ENCODE peak calls at places on chromosome 13, in nine cellular contexts. Y, S, V, P, E, C, K, O and L are unnamed samples.

GRCh38 chr13:113096052-113096744 is 9.4 kb upstream of the F7 start:
- DNase-seq in S (no peak), K (no peak), E (no peak), V (no peak), P (no peak), O (no peak), Y (no peak), C (no peak), L (no peak)

GRCh38 chr13:28707629-28708427 is 10.9 kb downstream of the SLC46A3 start:
- DNase-seq in K (no peak), C (no peak), V (peak), E (no peak), Y (no peak), S (peak), P (no peak), O (no peak), L (peak)

GRCh38 chr13:79910869-79911540 is 429.9 kb downstream of the SPRY2 start:
- DNase-seq in C (no peak), O (no peak), V (no peak), K (no peak), E (no peak), Y (no peak), P (no peak), S (no peak), L (no peak)

GRCh38 chr13:29081036-29081435 is 260.9 kb downstream of the MTUS2 start:
- DNase-seq in C (no peak), O (no peak), Y (no peak), S (no peak), P (no peak), K (no peak), E (no peak), V (no peak), L (no peak)

GRCh38 chr13:108629353-108629752 is at the start of gene MYO16:
- DNase-seq in Y (no peak), S (no peak), C (no peak), O (no peak), K (no peak), P (no peak), V (no peak), E (no peak), L (no peak)

GRCh38 chr13:33235078-33235477 is 50.5 kb downstream of the STARD13 start:
- DNase-seq in P (no peak), Y (no peak), C (no peak), O (peak), S (no peak), E (no peak), V (peak), K (no peak), L (no peak)

GRCh38 chr13:37647038-37647650 is 48.6 kb upstream of the POSTN start:
- DNase-seq in C (no peak), K (no peak), O (no peak), P (no peak), E (no peak), V (peak), Y (no peak), S (no peak), L (no peak)

GRCh38 chr13:75963318-75963717 is 327.2 kb downstream of the LMO7 start:
- DNase-seq in O (no peak), K (no peak), E (no peak), P (no peak), Y (no peak), S (peak), V (no peak), C (no peak), L (no peak)

GRCh38 chr13:97295279-97296182 is 73.4 kb downstream of the MBNL2 start:
- DNase-seq in V (peak), E (no peak), K (no peak), S (no peak), Y (no peak), P (no peak), C (no peak), O (peak), L (no peak)

GRCh38 chr13:92259523-92259922 is 861.1 kb downstream of the GPC5 start:
- DNase-seq in C (no peak), K (no peak), S (no peak), O (no peak), E (no peak), V (no peak), P (no peak), Y (no peak), L (no peak)

GRCh38 chr13:22012676-22013075 is 341.8 kb downstream of the FGF9 start:
- DNase-seq in Y (no peak), V (no peak), O (no peak), P (no peak), C (no peak), S (no peak), K (no peak), E (no peak), L (no peak)

GRCh38 chr13:95226932-95227718 is 74.1 kb downstream of the ABCC4 start:
- DNase-seq in K (no peak), P (no peak), O (no peak), S (no peak), E (no peak), C (no peak), Y (no peak), V (no peak), L (no peak)

GRCh38 chr13:55583953-55584593 is 1556.6 kb upstream of the PRR20A start:
- DNase-seq in C (no peak), K (no peak), E (no peak), Y (no peak), O (no peak), P (no peak), V (no peak), S (no peak), L (no peak)

GRCh38 chr13:99067160-99067985 is 89.5 kb upstream of the DOCK9 start:
- DNase-seq in S (no peak), C (no peak), Y (no peak), K (no peak), O (peak), E (no peak), P (no peak), V (peak), L (no peak)

GRCh38 chr13:103099894-103100293 is 33.7 kb upstream of the SLC10A2 start:
- DNase-seq in O (no peak), P (no peak), V (no peak), K (no peak), Y (no peak), S (no peak), E (no peak), C (no peak), L (no peak)

GRCh38 chr13:111013196-111013595 is 98.3 kb upstream of the ANKRD10 start:
- DNase-seq in S (no peak), K (no peak), V (no peak), P (no peak), C (no peak), E (no peak), O (no peak), Y (no peak), L (no peak)

GRCh38 chr13:31965361-31966066 is 66.1 kb upstream of the FRY start:
- DNase-seq in O (peak), K (no peak), V (peak), P (no peak), Y (no peak), S (no peak), C (no peak), E (no peak), L (no peak)

GRCh38 chr13:22238269-22238668 is 567.4 kb downstream of the FGF9 start:
- DNase-seq in V (no peak), P (no peak), Y (no peak), S (no peak), K (no peak), O (no peak), E (no peak), C (no peak), L (no peak)

GRCh38 chr13:79407349-79407979 is 1.4 kb upstream of the RBM26 start:
- DNase-seq in V (no peak), S (no peak), Y (no peak), E (no peak), O (no peak), K (no peak), C (no peak), P (no peak), L (no peak)

GRCh38 chr13:98301721-98302120 is 124.7 kb upstream of the RNF113B start:
- DNase-seq in V (no peak), E (no peak), O (peak), C (no peak), S (no peak), P (no peak), K (no peak), Y (no peak), L (no peak)

GRCh38 chr13:44266305-44266704 is 107.3 kb upstream of the SERP2 start:
- DNase-seq in V (no peak), C (no peak), E (no peak), Y (no peak), P (no peak), S (no peak), K (no peak), O (no peak), L (no peak)

GRCh38 chr13:112042496-112042895 is 24.5 kb upstream of the SOX1 start:
- DNase-seq in C (no peak), V (no peak), K (no peak), P (no peak), O (no peak), E (no peak), S (no peak), Y (no peak), L (no peak)

GRCh38 chr13:20902438-20903163 is at the start of gene XPO4:
- DNase-seq in O (peak), K (peak), C (peak), V (peak), S (peak), E (peak), P (peak), Y (peak), L (peak)

GRCh38 chr13:35833571-35834305 is 297.4 kb downstream of the DCLK1 start:
- DNase-seq in Y (no peak), K (no peak), P (no peak), C (no peak), V (no peak), E (no peak), O (no peak), S (no peak), L (peak)

GRCh38 chr13:112450567-112451240 is 74.5 kb downstream of the SPACA7 start:
- DNase-seq in Y (no peak), C (no peak), V (no peak), K (no peak), S (no peak), P (no peak), O (no peak), E (no peak), L (no peak)

GRCh38 chr13:113635709-113636108 is 22.3 kb downstream of the ATP4B start:
- DNase-seq in E (no peak), Y (no peak), V (no peak), K (peak), C (no peak), S (no peak), O (no peak), P (no peak), L (no peak)

GRCh38 chr13:38577048-38577447 is 109.8 kb upstream of the FREM2 start:
- DNase-seq in S (no peak), P (no peak), C (no peak), E (no peak), O (no peak), V (peak), K (no peak), Y (no peak), L (no peak)

GRCh38 chr13:73224708-73225107 is 165.9 kb downstream of the KLF5 start:
- DNase-seq in S (no peak), K (no peak), O (no peak), Y (no peak), E (no peak), C (no peak), V (peak), P (no peak), L (no peak)

GRCh38 chr13:82878536-82878935 is 1003.7 kb downstream of the SLITRK1 start:
- DNase-seq in Y (no peak), O (peak), S (peak), C (no peak), K (no peak), P (no peak), V (no peak), E (no peak), L (no peak)

GRCh38 chr13:28349901-28350654 is 144.8 kb downstream of the FLT1 start:
- DNase-seq in V (no peak), C (no peak), E (no peak), K (no peak), Y (no peak), P (no peak), O (no peak), S (no peak), L (no peak)

GRCh38 chr13:24605923-24606372 is 74.3 kb upstream of the ATP12A start:
- DNase-seq in V (peak), C (no peak), O (peak), S (no peak), E (no peak), Y (no peak), P (no peak), K (no peak), L (no peak)

GRCh38 chr13:30257433-30258099 is 49.8 kb downstream of the KATNAL1 start:
- DNase-seq in Y (no peak), S (no peak), V (no peak), C (no peak), O (peak), P (no peak), K (no peak), E (no peak), L (no peak)

GRCh38 chr13:114043421-114044053 is 69.7 kb upstream of the C13orf46 start:
- DNase-seq in S (peak), P (no peak), O (peak), Y (no peak), K (peak), V (peak), E (no peak), C (peak), L (peak)

GRCh38 chr13:55528434-55528833 is 1612.3 kb upstream of the PRR20A start:
- DNase-seq in O (no peak), S (no peak), E (no peak), C (no peak), Y (no peak), K (no peak), P (no peak), V (no peak), L (no peak)

GRCh38 chr13:50889317-50889716 is 20.3 kb upstream of the RNASEH2B start:
- DNase-seq in P (no peak), S (no peak), K (no peak), E (no peak), C (no peak), Y (no peak), O (no peak), V (no peak), L (no peak)

GRCh38 chr13:21175656-21176194 is 627 bp downstream of the SKA3 start:
- DNase-seq in K (no peak), C (no peak), S (peak), Y (no peak), O (no peak), P (no peak), V (peak), E (no peak), L (no peak)

GRCh38 chr13:39451301-39451700 is 151.7 kb downstream of the LHFPL6 start:
- DNase-seq in V (peak), Y (no peak), K (no peak), O (no peak), E (no peak), C (no peak), P (no peak), S (no peak), L (peak)